ENCODE peak calls at places on chromosomes 4 and X, in eight cellular contexts. One of them, this sample, is unnamed.

GRCh38 chr4:48484494-48485168 is 1.5 kb downstream of the SLC10A4 start:
- DNase-seq in ureter: no peak
- DNase-seq in NCI-H2107: no peak
- DNase-seq in T-cell: no peak
- DNase-seq in naive thymus-derived CD8-positive, alpha-beta T cell: no peak
- DNase-seq in GM03348: no peak
- DNase-seq in heart left ventricle: no peak
- DNase-seq in renal cortical epithelial cell: no peak
- DNase-seq in this sample: no peak

GRCh38 chr4:107210450-107211239 is 174.5 kb upstream of the DKK2 start:
- DNase-seq in ureter: no peak
- DNase-seq in NCI-H2107: no peak
- DNase-seq in T-cell: no peak
- DNase-seq in naive thymus-derived CD8-positive, alpha-beta T cell: no peak
- DNase-seq in GM03348: peak
- DNase-seq in heart left ventricle: no peak
- DNase-seq in renal cortical epithelial cell: peak
- DNase-seq in this sample: no peak

GRCh38 chrX:150649096-150649870 is 43.9 kb upstream of the MTMR1 start:
- DNase-seq in ureter: no peak
- DNase-seq in NCI-H2107: no peak
- DNase-seq in T-cell: no peak
- DNase-seq in naive thymus-derived CD8-positive, alpha-beta T cell: no peak
- DNase-seq in GM03348: peak
- DNase-seq in heart left ventricle: peak
- DNase-seq in renal cortical epithelial cell: peak
- DNase-seq in this sample: peak

GRCh38 chr4:182448281-182449151 is 205.3 kb downstream of the TENM3 start:
- DNase-seq in ureter: peak
- DNase-seq in NCI-H2107: peak
- DNase-seq in T-cell: peak
- DNase-seq in naive thymus-derived CD8-positive, alpha-beta T cell: peak
- DNase-seq in GM03348: peak
- DNase-seq in heart left ventricle: peak
- DNase-seq in renal cortical epithelial cell: peak
- DNase-seq in this sample: peak

GRCh38 chrX:154809939-154810665 is 4.8 kb upstream of the MPP1 start:
- DNase-seq in ureter: no peak
- DNase-seq in NCI-H2107: no peak
- DNase-seq in T-cell: no peak
- DNase-seq in naive thymus-derived CD8-positive, alpha-beta T cell: no peak
- DNase-seq in GM03348: no peak
- DNase-seq in heart left ventricle: no peak
- DNase-seq in renal cortical epithelial cell: no peak
- DNase-seq in this sample: no peak

GRCh38 chr4:183097251-183098079 is 1.6 kb upstream of the WWC2 start:
- DNase-seq in ureter: no peak
- DNase-seq in NCI-H2107: no peak
- DNase-seq in T-cell: no peak
- DNase-seq in naive thymus-derived CD8-positive, alpha-beta T cell: no peak
- DNase-seq in GM03348: no peak
- DNase-seq in heart left ventricle: peak
- DNase-seq in renal cortical epithelial cell: no peak
- DNase-seq in this sample: no peak

GRCh38 chr4:124276461-124276860 is 436.1 kb downstream of the ANKRD50 start:
- DNase-seq in ureter: no peak
- DNase-seq in NCI-H2107: no peak
- DNase-seq in T-cell: no peak
- DNase-seq in naive thymus-derived CD8-positive, alpha-beta T cell: no peak
- DNase-seq in GM03348: no peak
- DNase-seq in heart left ventricle: no peak
- DNase-seq in renal cortical epithelial cell: no peak
- DNase-seq in this sample: no peak

GRCh38 chrX:13903405-13903804 is 86.5 kb upstream of the GPM6B start:
- DNase-seq in ureter: no peak
- DNase-seq in NCI-H2107: no peak
- DNase-seq in T-cell: no peak
- DNase-seq in naive thymus-derived CD8-positive, alpha-beta T cell: no peak
- DNase-seq in GM03348: no peak
- DNase-seq in heart left ventricle: no peak
- DNase-seq in renal cortical epithelial cell: no peak
- DNase-seq in this sample: no peak

GRCh38 chrX:20523626-20524312 is 257.1 kb upstream of the RPS6KA3 start:
- DNase-seq in ureter: no peak
- DNase-seq in NCI-H2107: no peak
- DNase-seq in T-cell: no peak
- DNase-seq in naive thymus-derived CD8-positive, alpha-beta T cell: no peak
- DNase-seq in GM03348: no peak
- DNase-seq in heart left ventricle: no peak
- DNase-seq in renal cortical epithelial cell: no peak
- DNase-seq in this sample: no peak

GRCh38 chr4:143358923-143359694 is 22.4 kb downstream of the GAB1 start:
- DNase-seq in ureter: peak
- DNase-seq in NCI-H2107: no peak
- DNase-seq in T-cell: no peak
- DNase-seq in naive thymus-derived CD8-positive, alpha-beta T cell: no peak
- DNase-seq in GM03348: no peak
- DNase-seq in heart left ventricle: no peak
- DNase-seq in renal cortical epithelial cell: peak
- DNase-seq in this sample: no peak

GRCh38 chr4:47852121-47852520 is 14.3 kb upstream of the CORIN start:
- DNase-seq in ureter: no peak
- DNase-seq in NCI-H2107: no peak
- DNase-seq in T-cell: no peak
- DNase-seq in naive thymus-derived CD8-positive, alpha-beta T cell: no peak
- DNase-seq in GM03348: peak
- DNase-seq in heart left ventricle: no peak
- DNase-seq in renal cortical epithelial cell: peak
- DNase-seq in this sample: no peak

GRCh38 chr4:113468165-113469022 is 293.1 kb downstream of the CAMK2D start:
- DNase-seq in ureter: peak
- DNase-seq in NCI-H2107: no peak
- DNase-seq in T-cell: no peak
- DNase-seq in naive thymus-derived CD8-positive, alpha-beta T cell: no peak
- DNase-seq in GM03348: peak
- DNase-seq in heart left ventricle: peak
- DNase-seq in renal cortical epithelial cell: peak
- DNase-seq in this sample: peak

GRCh38 chr4:103075894-103076776 is at the start of gene SLC9B2:
- DNase-seq in ureter: peak
- DNase-seq in NCI-H2107: peak
- DNase-seq in T-cell: peak
- DNase-seq in naive thymus-derived CD8-positive, alpha-beta T cell: peak
- DNase-seq in GM03348: peak
- DNase-seq in heart left ventricle: peak
- DNase-seq in renal cortical epithelial cell: peak
- DNase-seq in this sample: peak

GRCh38 chr4:41069838-41070237 is 144.5 kb downstream of the APBB2 start:
- DNase-seq in ureter: no peak
- DNase-seq in NCI-H2107: peak
- DNase-seq in T-cell: no peak
- DNase-seq in naive thymus-derived CD8-positive, alpha-beta T cell: no peak
- DNase-seq in GM03348: no peak
- DNase-seq in heart left ventricle: no peak
- DNase-seq in renal cortical epithelial cell: no peak
- DNase-seq in this sample: no peak

GRCh38 chr4:110622841-110623709 is at the start of gene PITX2:
- DNase-seq in ureter: peak
- DNase-seq in NCI-H2107: no peak
- DNase-seq in T-cell: no peak
- DNase-seq in naive thymus-derived CD8-positive, alpha-beta T cell: no peak
- DNase-seq in GM03348: peak
- DNase-seq in heart left ventricle: peak
- DNase-seq in renal cortical epithelial cell: peak
- DNase-seq in this sample: no peak

GRCh38 chrX:72351606-72352338 is 46.1 kb upstream of the CITED1 start:
- DNase-seq in ureter: no peak
- DNase-seq in NCI-H2107: no peak
- DNase-seq in T-cell: no peak
- DNase-seq in naive thymus-derived CD8-positive, alpha-beta T cell: no peak
- DNase-seq in GM03348: peak
- DNase-seq in heart left ventricle: no peak
- DNase-seq in renal cortical epithelial cell: no peak
- DNase-seq in this sample: no peak

GRCh38 chr4:177511611-177512010 is 69.4 kb upstream of the AGA start:
- DNase-seq in ureter: peak
- DNase-seq in NCI-H2107: no peak
- DNase-seq in T-cell: no peak
- DNase-seq in naive thymus-derived CD8-positive, alpha-beta T cell: no peak
- DNase-seq in GM03348: no peak
- DNase-seq in heart left ventricle: no peak
- DNase-seq in renal cortical epithelial cell: peak
- DNase-seq in this sample: no peak

GRCh38 chr4:17587094-17587822 is 10.3 kb downstream of the LAP3 start:
- DNase-seq in ureter: no peak
- DNase-seq in NCI-H2107: no peak
- DNase-seq in T-cell: no peak
- DNase-seq in naive thymus-derived CD8-positive, alpha-beta T cell: no peak
- DNase-seq in GM03348: no peak
- DNase-seq in heart left ventricle: no peak
- DNase-seq in renal cortical epithelial cell: no peak
- DNase-seq in this sample: peak

GRCh38 chr4:94419956-94420355 is 31.8 kb upstream of the PDLIM5 start:
- DNase-seq in ureter: no peak
- DNase-seq in NCI-H2107: no peak
- DNase-seq in T-cell: no peak
- DNase-seq in naive thymus-derived CD8-positive, alpha-beta T cell: no peak
- DNase-seq in GM03348: peak
- DNase-seq in heart left ventricle: no peak
- DNase-seq in renal cortical epithelial cell: peak
- DNase-seq in this sample: no peak

GRCh38 chr4:82491251-82491960 is 61.0 kb downstream of the ENOPH1 start:
- DNase-seq in ureter: no peak
- DNase-seq in NCI-H2107: no peak
- DNase-seq in T-cell: no peak
- DNase-seq in naive thymus-derived CD8-positive, alpha-beta T cell: no peak
- DNase-seq in GM03348: no peak
- DNase-seq in heart left ventricle: no peak
- DNase-seq in renal cortical epithelial cell: no peak
- DNase-seq in this sample: no peak

GRCh38 chr4:79682801-79683217 is 274.8 kb upstream of the GK2 start:
- DNase-seq in ureter: no peak
- DNase-seq in NCI-H2107: no peak
- DNase-seq in T-cell: no peak
- DNase-seq in naive thymus-derived CD8-positive, alpha-beta T cell: no peak
- DNase-seq in GM03348: no peak
- DNase-seq in heart left ventricle: no peak
- DNase-seq in renal cortical epithelial cell: no peak
- DNase-seq in this sample: peak

GRCh38 chr4:162683659-162684370 is 482.9 kb downstream of the NAF1 start:
- DNase-seq in ureter: no peak
- DNase-seq in NCI-H2107: no peak
- DNase-seq in T-cell: no peak
- DNase-seq in naive thymus-derived CD8-positive, alpha-beta T cell: no peak
- DNase-seq in GM03348: no peak
- DNase-seq in heart left ventricle: no peak
- DNase-seq in renal cortical epithelial cell: peak
- DNase-seq in this sample: no peak

GRCh38 chr4:2595436-2595835 is 59.0 kb downstream of the FAM193A start:
- DNase-seq in ureter: no peak
- DNase-seq in NCI-H2107: no peak
- DNase-seq in T-cell: no peak
- DNase-seq in naive thymus-derived CD8-positive, alpha-beta T cell: no peak
- DNase-seq in GM03348: no peak
- DNase-seq in heart left ventricle: no peak
- DNase-seq in renal cortical epithelial cell: no peak
- DNase-seq in this sample: no peak

GRCh38 chr4:76200771-76201224 is 12.8 kb downstream of the SCARB2 start:
- DNase-seq in ureter: peak
- DNase-seq in NCI-H2107: no peak
- DNase-seq in T-cell: no peak
- DNase-seq in naive thymus-derived CD8-positive, alpha-beta T cell: no peak
- DNase-seq in GM03348: no peak
- DNase-seq in heart left ventricle: no peak
- DNase-seq in renal cortical epithelial cell: peak
- DNase-seq in this sample: peak

GRCh38 chr4:44434247-44434646 is 14.4 kb downstream of the KCTD8 start:
- DNase-seq in ureter: no peak
- DNase-seq in NCI-H2107: no peak
- DNase-seq in T-cell: no peak
- DNase-seq in naive thymus-derived CD8-positive, alpha-beta T cell: no peak
- DNase-seq in GM03348: no peak
- DNase-seq in heart left ventricle: no peak
- DNase-seq in renal cortical epithelial cell: no peak
- DNase-seq in this sample: no peak

GRCh38 chrX:2397648-2398340 is 103.0 kb downstream of the DHRSX start:
- DNase-seq in ureter: no peak
- DNase-seq in NCI-H2107: no peak
- DNase-seq in T-cell: no peak
- DNase-seq in naive thymus-derived CD8-positive, alpha-beta T cell: no peak
- DNase-seq in GM03348: peak
- DNase-seq in heart left ventricle: no peak
- DNase-seq in renal cortical epithelial cell: peak
- DNase-seq in this sample: no peak

This sample was measured in pons.